ENCODE peak calls at places on chromosome 13, in ten cellular contexts. D, C, R, O, T, G, S, V, P and M are unnamed samples.

GRCh38 chr13:89401209-89401810 is 1730.1 kb downstream of the SLITRK5 start:
- DNase-seq in D (no peak), C (no peak), R (no peak), O (no peak), T (no peak), G (no peak), S (no peak), V (peak; percentile 36), P (no peak), M (no peak)

GRCh38 chr13:56352356-56352755 is 788.4 kb upstream of the PRR20A start:
- DNase-seq in D (no peak), C (no peak), R (no peak), O (no peak), T (no peak), G (no peak), S (no peak), V (no peak), P (no peak), M (no peak)

GRCh38 chr13:99228737-99229691 is 28.4 kb downstream of the UBAC2 start:
- DNase-seq in D (no peak), C (no peak), R (no peak), O (peak; percentile 87), T (no peak), G (no peak), S (no peak), V (peak; percentile 74), P (no peak), M (no peak)

GRCh38 chr13:64305246-64305645 is 2889.6 kb upstream of the PCDH20 start:
- DNase-seq in D (no peak), C (no peak), R (no peak), O (no peak), T (no peak), G (no peak), S (no peak), V (peak; percentile 66), P (no peak), M (no peak)

GRCh38 chr13:29946093-29946492 is 95.7 kb upstream of the UBL3 start:
- DNase-seq in D (no peak), C (peak; percentile 45), R (no peak), O (no peak), T (no peak), G (no peak), S (no peak), V (no peak), P (no peak), M (no peak)

GRCh38 chr13:80873589-80873988 is 532.7 kb upstream of the SPRY2 start:
- DNase-seq in D (no peak), C (no peak), R (no peak), O (peak; percentile 72), T (no peak), G (no peak), S (no peak), V (no peak), P (no peak), M (no peak)

GRCh38 chr13:29908411-29908810 is 58.0 kb upstream of the UBL3 start:
- DNase-seq in D (no peak), C (no peak), R (no peak), O (peak; percentile 49), T (no peak), G (no peak), S (no peak), V (peak; percentile 77), P (no peak), M (no peak)

GRCh38 chr13:40221131-40221459 is 445.3 kb downstream of the FOXO1 start:
- DNase-seq in D (no peak), C (no peak), R (no peak), O (no peak), T (no peak), G (no peak), S (no peak), V (no peak), P (no peak), M (no peak)

GRCh38 chr13:74966814-74967213 is 515.2 kb downstream of the TBC1D4 start:
- DNase-seq in D (no peak), C (no peak), R (no peak), O (no peak), T (no peak), G (no peak), S (no peak), V (no peak), P (no peak), M (no peak)

GRCh38 chr13:98202026-98202425 is 25.0 kb upstream of the RNF113B start:
- DNase-seq in D (no peak), C (no peak), R (no peak), O (no peak), T (no peak), G (peak; percentile 43), S (no peak), V (no peak), P (no peak), M (no peak)

GRCh38 chr13:41133951-41134350 is 1.3 kb upstream of the KBTBD6 start:
- DNase-seq in D (no peak), C (no peak), R (no peak), O (no peak), T (no peak), G (no peak), S (no peak), V (no peak), P (no peak), M (no peak)

GRCh38 chr13:29161653-29162052 is 341.5 kb downstream of the MTUS2 start:
- DNase-seq in D (no peak), C (no peak), R (no peak), O (no peak), T (no peak), G (no peak), S (no peak), V (no peak), P (no peak), M (no peak)

GRCh38 chr13:36428083-36428482 is 4.2 kb upstream of the CCNA1 start:
- DNase-seq in D (no peak), C (no peak), R (no peak), O (no peak), T (no peak), G (no peak), S (no peak), V (peak; percentile 39), P (no peak), M (no peak)

DNA sequence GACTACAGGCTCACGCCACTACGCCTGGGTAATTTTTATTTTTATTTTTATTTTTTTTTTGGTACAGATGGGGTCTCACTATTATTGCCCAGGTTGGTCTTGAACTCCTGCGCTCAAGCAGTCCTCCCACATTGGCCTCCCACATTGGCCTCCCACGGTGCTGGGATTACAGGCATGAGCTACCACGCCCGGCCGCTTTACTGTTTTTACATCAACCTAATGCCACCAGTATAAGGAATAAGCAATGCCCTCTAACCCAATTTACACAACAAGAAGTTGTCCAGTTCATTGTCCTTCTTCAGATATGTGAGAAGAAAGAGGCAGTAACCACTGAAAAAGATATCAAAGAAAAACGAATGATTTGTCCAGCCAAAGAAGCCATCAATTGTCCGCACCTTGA is 24.4 kb downstream of the RAB20 start:
- DNase-seq in D (no peak), C (no peak), R (no peak), O (no peak), T (no peak), G (no peak), S (no peak), V (no peak), P (no peak), M (no peak)
- H3K4me3 ChIP-seq in D (no peak overlapping the region), C (no peak overlapping the region), R (no peak overlapping the region), O (no peak overlapping the region), T (no peak overlapping the region), G (no peak overlapping the region), S (no peak overlapping the region), V (no peak overlapping the region), P (no peak overlapping the region), M (no peak overlapping the region)

GRCh38 chr13:102089177-102089576 is 312.7 kb downstream of the FGF14 start:
- DNase-seq in D (no peak), C (no peak), R (no peak), O (no peak), T (no peak), G (no peak), S (no peak), V (peak; percentile 25), P (no peak), M (no peak)

GRCh38 chr13:102089722-102090121 is 312.1 kb downstream of the FGF14 start:
- DNase-seq in D (no peak), C (no peak), R (no peak), O (no peak), T (no peak), G (no peak), S (no peak), V (no peak), P (no peak), M (no peak)

GRCh38 chr13:102091231-102091630 is 310.6 kb downstream of the FGF14 start:
- DNase-seq in D (peak; percentile 66), C (no peak), R (no peak), O (no peak), T (no peak), G (no peak), S (no peak), V (no peak), P (no peak), M (no peak)

DNA sequence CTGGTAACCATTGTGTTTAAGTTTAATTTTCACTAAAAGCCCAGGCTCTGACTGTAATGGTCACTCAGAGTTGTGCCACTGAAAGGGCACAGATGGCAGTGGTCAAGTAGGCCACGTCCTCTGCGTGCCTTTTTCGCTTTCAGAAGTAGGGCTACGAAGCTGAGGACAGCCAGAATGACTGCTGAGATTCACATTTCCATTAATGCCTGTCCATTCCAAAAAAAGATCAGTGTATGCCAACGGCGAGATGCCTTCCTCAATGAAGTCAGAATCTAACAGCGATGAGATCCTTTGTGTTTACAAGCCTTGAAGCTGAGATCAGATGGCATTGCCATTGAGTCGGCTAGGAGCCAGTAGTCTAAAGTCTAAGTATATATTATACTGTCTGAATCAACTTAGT is 311.3 kb downstream of the FGF14 start:
- DNase-seq in D (no peak), C (no peak), R (no peak), O (no peak), T (no peak), G (no peak), S (no peak), V (no peak), P (no peak), M (no peak)
- H3K9me3 ChIP-seq in D (no peaks in the 10 kb centered on the region), C (no peaks in the 10 kb centered on the region), R (no peaks in the 10 kb centered on the region), O (no peaks in the 10 kb centered on the region), T (no peaks in the 10 kb centered on the region), G (no peaks in the 10 kb centered on the region), S (no peaks in the 10 kb centered on the region), V (no peaks in the 10 kb centered on the region), P (no peaks in the 10 kb centered on the region), M (no peaks in the 10 kb centered on the region)

DNA sequence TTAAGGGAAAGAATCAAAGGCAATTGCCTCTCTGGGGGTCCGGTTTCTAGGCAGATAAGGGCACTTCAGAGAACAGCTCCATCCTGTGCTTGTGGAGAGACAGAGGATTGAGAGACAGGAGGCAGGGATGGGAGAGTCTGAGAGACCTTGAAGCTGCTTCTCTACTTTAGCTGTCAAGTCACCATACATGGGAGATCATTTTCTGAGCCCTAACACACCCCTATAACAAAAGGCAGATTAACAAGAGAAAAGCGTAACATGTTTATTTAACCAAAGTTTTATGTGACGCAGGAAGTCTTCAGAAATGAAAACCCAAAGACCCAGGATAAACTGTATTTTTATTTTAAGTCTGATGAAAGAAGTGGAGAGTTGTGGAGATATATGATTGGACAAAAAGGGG is 48.4 kb downstream of the CBY2 start:
- DNase-seq in D (no peak), C (no peak), R (no peak), O (no peak), T (no peak), G (no peak), S (no peak), V (no peak), P (no peak), M (no peak)
- H3K36me3 ChIP-seq in D (no peaks in the 10 kb centered on the region), C (no peaks in the 10 kb centered on the region), R (no peaks in the 10 kb centered on the region), O (no peaks in the 10 kb centered on the region), T (no peaks in the 10 kb centered on the region), G (no peaks in the 10 kb centered on the region), S (no peaks in the 10 kb centered on the region), V (no peaks in the 10 kb centered on the region), P (no peaks in the 10 kb centered on the region), M (no peaks in the 10 kb centered on the region)

GRCh38 chr13:20567881-20568528 is 1.0 kb downstream of the IFT88 start:
- DNase-seq in D (no peak), C (no peak), R (peak; percentile 28), O (no peak), T (no peak), G (no peak), S (no peak), V (peak; percentile 48), P (no peak), M (no peak)
- H3K4me3 ChIP-seq in D (peak overlapping the region; percentile 70), C (peak overlapping the region; percentile 91), R (peak overlapping the region; percentile 82), O (peak overlapping the region; percentile 61), T (peak overlapping the region; percentile 72), G (peak overlapping the region; percentile 59), S (peak overlapping the region; percentile 69), V (peak overlapping the region; percentile 86), P (peak overlapping the region; percentile 59), M (peak overlapping the region; percentile 78)